ENCODE peak calls at places on chromosome 2, in four cellular contexts. One of them, this sample, is unnamed.

GRCh38 chr2:121486191-121486590 is 44.5 kb upstream of the RNU4ATAC start:
- DNase-seq in activated T-cell treated with anti-CD3 and anti-CD28 coated beads for 1 hour: no peak
- DNase-seq in stimulated activated CD4-positive, alpha-beta T cell treated with anti-CD3 and anti-CD28 coated beads, TNF-alpha, amount 100 ng/mL, for 4 hours: no peak
- DNase-seq in thyroid gland: no peak
- DNase-seq in this sample: no peak

GRCh38 chr2:186126181-186126580 is 359.9 kb upstream of the ZC3H15 start:
- DNase-seq in activated T-cell treated with anti-CD3 and anti-CD28 coated beads for 1 hour: no peak
- DNase-seq in stimulated activated CD4-positive, alpha-beta T cell treated with anti-CD3 and anti-CD28 coated beads, TNF-alpha, amount 100 ng/mL, for 4 hours: no peak
- DNase-seq in thyroid gland: no peak
- DNase-seq in this sample: no peak

GRCh38 chr2:236257575-236257974 is 6.6 kb downstream of the ASB18 start:
- DNase-seq in thyroid gland: no peak
- DNase-seq in stimulated activated CD4-positive, alpha-beta T cell treated with anti-CD3 and anti-CD28 coated beads, TNF-alpha, amount 100 ng/mL, for 4 hours: no peak
- DNase-seq in activated T-cell treated with anti-CD3 and anti-CD28 coated beads for 1 hour: no peak
- DNase-seq in this sample: no peak

GRCh38 chr2:49796221-49796705 is 641.9 kb upstream of the FSHR start:
- DNase-seq in activated T-cell treated with anti-CD3 and anti-CD28 coated beads for 1 hour: no peak
- DNase-seq in stimulated activated CD4-positive, alpha-beta T cell treated with anti-CD3 and anti-CD28 coated beads, TNF-alpha, amount 100 ng/mL, for 4 hours: no peak
- DNase-seq in thyroid gland: no peak
- DNase-seq in this sample: no peak

GRCh38 chr2:10839813-10840212 is 27.2 kb upstream of the PDIA6 start:
- DNase-seq in thyroid gland: no peak
- DNase-seq in stimulated activated CD4-positive, alpha-beta T cell treated with anti-CD3 and anti-CD28 coated beads, TNF-alpha, amount 100 ng/mL, for 4 hours: no peak
- DNase-seq in activated T-cell treated with anti-CD3 and anti-CD28 coated beads for 1 hour: no peak
- DNase-seq in this sample: no peak

GRCh38 chr2:10320575-10320931 is 17.8 kb downstream of the HPCAL1 start:
- DNase-seq in thyroid gland: no peak
- DNase-seq in activated T-cell treated with anti-CD3 and anti-CD28 coated beads for 1 hour: no peak
- DNase-seq in stimulated activated CD4-positive, alpha-beta T cell treated with anti-CD3 and anti-CD28 coated beads, TNF-alpha, amount 100 ng/mL, for 4 hours: no peak
- DNase-seq in this sample: no peak

GRCh38 chr2:157305713-157306110 is 19.9 kb downstream of the ERMN start:
- DNase-seq in thyroid gland: no peak
- DNase-seq in stimulated activated CD4-positive, alpha-beta T cell treated with anti-CD3 and anti-CD28 coated beads, TNF-alpha, amount 100 ng/mL, for 4 hours: no peak
- DNase-seq in activated T-cell treated with anti-CD3 and anti-CD28 coated beads for 1 hour: no peak
- DNase-seq in this sample: no peak

GRCh38 chr2:86686460-86686859 is 33.6 kb upstream of the RMND5A start:
- DNase-seq in stimulated activated CD4-positive, alpha-beta T cell treated with anti-CD3 and anti-CD28 coated beads, TNF-alpha, amount 100 ng/mL, for 4 hours: no peak
- DNase-seq in activated T-cell treated with anti-CD3 and anti-CD28 coated beads for 1 hour: no peak
- DNase-seq in thyroid gland: no peak
- DNase-seq in this sample: no peak

GRCh38 chr2:233419626-233420431 is 65.5 kb downstream of the DGKD start:
- DNase-seq in thyroid gland: no peak
- DNase-seq in activated T-cell treated with anti-CD3 and anti-CD28 coated beads for 1 hour: no peak
- DNase-seq in stimulated activated CD4-positive, alpha-beta T cell treated with anti-CD3 and anti-CD28 coated beads, TNF-alpha, amount 100 ng/mL, for 4 hours: no peak
- DNase-seq in this sample: no peak

GRCh38 chr2:156505696-156506095 is 69.5 kb downstream of the GPD2 start:
- DNase-seq in thyroid gland: no peak
- DNase-seq in stimulated activated CD4-positive, alpha-beta T cell treated with anti-CD3 and anti-CD28 coated beads, TNF-alpha, amount 100 ng/mL, for 4 hours: no peak
- DNase-seq in activated T-cell treated with anti-CD3 and anti-CD28 coated beads for 1 hour: no peak
- DNase-seq in this sample: no peak

GRCh38 chr2:179106342-179107178 is 56.6 kb upstream of the CCDC141 start:
- DNase-seq in stimulated activated CD4-positive, alpha-beta T cell treated with anti-CD3 and anti-CD28 coated beads, TNF-alpha, amount 100 ng/mL, for 4 hours: no peak
- DNase-seq in thyroid gland: no peak
- DNase-seq in activated T-cell treated with anti-CD3 and anti-CD28 coated beads for 1 hour: no peak
- DNase-seq in this sample: no peak

GRCh38 chr2:211944572-211944971 is 594.0 kb downstream of the ERBB4 start:
- DNase-seq in stimulated activated CD4-positive, alpha-beta T cell treated with anti-CD3 and anti-CD28 coated beads, TNF-alpha, amount 100 ng/mL, for 4 hours: no peak
- DNase-seq in activated T-cell treated with anti-CD3 and anti-CD28 coated beads for 1 hour: no peak
- DNase-seq in thyroid gland: no peak
- DNase-seq in this sample: no peak

GRCh38 chr2:74910245-74910644 is 48.2 kb upstream of the POLE4 start:
- DNase-seq in stimulated activated CD4-positive, alpha-beta T cell treated with anti-CD3 and anti-CD28 coated beads, TNF-alpha, amount 100 ng/mL, for 4 hours: no peak
- DNase-seq in activated T-cell treated with anti-CD3 and anti-CD28 coated beads for 1 hour: no peak
- DNase-seq in thyroid gland: no peak
- DNase-seq in this sample: no peak

GRCh38 chr2:62234755-62235655 is 39.1 kb downstream of the B3GNT2 start:
- DNase-seq in thyroid gland: no peak
- DNase-seq in activated T-cell treated with anti-CD3 and anti-CD28 coated beads for 1 hour: no peak
- DNase-seq in stimulated activated CD4-positive, alpha-beta T cell treated with anti-CD3 and anti-CD28 coated beads, TNF-alpha, amount 100 ng/mL, for 4 hours: no peak
- DNase-seq in this sample: no peak

GRCh38 chr2:172021955-172022354 is 22.2 kb downstream of the METAP1D start:
- DNase-seq in stimulated activated CD4-positive, alpha-beta T cell treated with anti-CD3 and anti-CD28 coated beads, TNF-alpha, amount 100 ng/mL, for 4 hours: no peak
- DNase-seq in thyroid gland: no peak
- DNase-seq in activated T-cell treated with anti-CD3 and anti-CD28 coated beads for 1 hour: no peak
- DNase-seq in this sample: no peak

GRCh38 chr2:217030081-217030480 is 170.2 kb upstream of the TNP1 start:
- DNase-seq in thyroid gland: no peak
- DNase-seq in activated T-cell treated with anti-CD3 and anti-CD28 coated beads for 1 hour: no peak
- DNase-seq in stimulated activated CD4-positive, alpha-beta T cell treated with anti-CD3 and anti-CD28 coated beads, TNF-alpha, amount 100 ng/mL, for 4 hours: no peak
- DNase-seq in this sample: no peak

GRCh38 chr2:118351796-118352195 is 263.5 kb downstream of the INSIG2 start:
- DNase-seq in stimulated activated CD4-positive, alpha-beta T cell treated with anti-CD3 and anti-CD28 coated beads, TNF-alpha, amount 100 ng/mL, for 4 hours: no peak
- DNase-seq in thyroid gland: no peak
- DNase-seq in activated T-cell treated with anti-CD3 and anti-CD28 coated beads for 1 hour: no peak
- DNase-seq in this sample: no peak

GRCh38 chr2:48249093-48249492 is 280.9 kb upstream of the STON1 start:
- DNase-seq in thyroid gland: no peak
- DNase-seq in stimulated activated CD4-positive, alpha-beta T cell treated with anti-CD3 and anti-CD28 coated beads, TNF-alpha, amount 100 ng/mL, for 4 hours: no peak
- DNase-seq in activated T-cell treated with anti-CD3 and anti-CD28 coated beads for 1 hour: no peak
- DNase-seq in this sample: no peak

GRCh38 chr2:45435316-45435715 is 175.8 kb downstream of the SRBD1 start:
- DNase-seq in thyroid gland: no peak
- DNase-seq in activated T-cell treated with anti-CD3 and anti-CD28 coated beads for 1 hour: no peak
- DNase-seq in stimulated activated CD4-positive, alpha-beta T cell treated with anti-CD3 and anti-CD28 coated beads, TNF-alpha, amount 100 ng/mL, for 4 hours: no peak
- DNase-seq in this sample: no peak

GRCh38 chr2:121804997-121805766 is 49.7 kb downstream of the TSN start:
- DNase-seq in stimulated activated CD4-positive, alpha-beta T cell treated with anti-CD3 and anti-CD28 coated beads, TNF-alpha, amount 100 ng/mL, for 4 hours: no peak
- DNase-seq in activated T-cell treated with anti-CD3 and anti-CD28 coated beads for 1 hour: no peak
- DNase-seq in thyroid gland: no peak
- DNase-seq in this sample: no peak

GRCh38 chr2:217573565-217573964 is 429.2 kb downstream of the TNS1 start:
- DNase-seq in thyroid gland: no peak
- DNase-seq in stimulated activated CD4-positive, alpha-beta T cell treated with anti-CD3 and anti-CD28 coated beads, TNF-alpha, amount 100 ng/mL, for 4 hours: no peak
- DNase-seq in activated T-cell treated with anti-CD3 and anti-CD28 coated beads for 1 hour: no peak
- DNase-seq in this sample: no peak

GRCh38 chr2:196259507-196260481 is 88.4 kb upstream of the STK17B start:
- DNase-seq in thyroid gland: no peak
- DNase-seq in stimulated activated CD4-positive, alpha-beta T cell treated with anti-CD3 and anti-CD28 coated beads, TNF-alpha, amount 100 ng/mL, for 4 hours: no peak
- DNase-seq in activated T-cell treated with anti-CD3 and anti-CD28 coated beads for 1 hour: no peak
- DNase-seq in this sample: peak

GRCh38 chr2:84649058-84649457 is 132.8 kb downstream of the DNAH6 start:
- DNase-seq in activated T-cell treated with anti-CD3 and anti-CD28 coated beads for 1 hour: no peak
- DNase-seq in thyroid gland: no peak
- DNase-seq in stimulated activated CD4-positive, alpha-beta T cell treated with anti-CD3 and anti-CD28 coated beads, TNF-alpha, amount 100 ng/mL, for 4 hours: no peak
- DNase-seq in this sample: no peak

GRCh38 chr2:70937866-70938579 is 2.3 kb downstream of the ATP6V1B1 start:
- DNase-seq in stimulated activated CD4-positive, alpha-beta T cell treated with anti-CD3 and anti-CD28 coated beads, TNF-alpha, amount 100 ng/mL, for 4 hours: no peak
- DNase-seq in thyroid gland: no peak
- DNase-seq in activated T-cell treated with anti-CD3 and anti-CD28 coated beads for 1 hour: no peak
- DNase-seq in this sample: no peak

GRCh38 chr2:85810376-85811172 is 56.8 kb downstream of the ATOH8 start:
- DNase-seq in activated T-cell treated with anti-CD3 and anti-CD28 coated beads for 1 hour: no peak
- DNase-seq in stimulated activated CD4-positive, alpha-beta T cell treated with anti-CD3 and anti-CD28 coated beads, TNF-alpha, amount 100 ng/mL, for 4 hours: no peak
- DNase-seq in thyroid gland: peak
- DNase-seq in this sample: peak

GRCh38 chr2:239344857-239345216 is 56.0 kb downstream of the HDAC4 start:
- DNase-seq in thyroid gland: peak
- DNase-seq in activated T-cell treated with anti-CD3 and anti-CD28 coated beads for 1 hour: no peak
- DNase-seq in stimulated activated CD4-positive, alpha-beta T cell treated with anti-CD3 and anti-CD28 coated beads, TNF-alpha, amount 100 ng/mL, for 4 hours: no peak
- DNase-seq in this sample: no peak

This sample was measured in stimulated activated effector memory CD8-positive, alpha-beta T cell treated with anti-CD3 and anti-CD28 coated beads, Interleukin-12 subunit alpha, Interleukin-12 subunit beta, amount 100 ng/mL, for 72 hours.